ENCODE peak calls at places on chromosomes 3 and 15, in eight cellular contexts. One of them, this sample, is unnamed.

GRCh38 chr3:85726241-85726640 is 767.5 kb downstream of the CADM2 start:
- ATAC-seq in omental fat pad: no peak
- ATAC-seq in stimulated activated naive CD8-positive, alpha-beta T cell treated with anti-CD3 and anti-CD28 coated beads, Interleukin-15, Interleukin-2, amounts not matched to agents 100 U/mL and 50 U/mL, for 24 hours: no peak
- ATAC-seq in GM23338: no peak
- ATAC-seq in esophagus mucosa: no peak
- ATAC-seq in left lung: peak; percentile 25
- ATAC-seq in activated T-cell treated with anti-CD3 and anti-CD28 coated beads, Interleukin-2, amount 50 U/mL, for 72 hours: no peak
- ATAC-seq in memory B cell: no peak
- ATAC-seq in this sample: no peak

GRCh38 chr3:146881366-146881765 is 276.2 kb upstream of the PLSCR5 start:
- ATAC-seq in omental fat pad: no peak
- ATAC-seq in stimulated activated naive CD8-positive, alpha-beta T cell treated with anti-CD3 and anti-CD28 coated beads, Interleukin-15, Interleukin-2, amounts not matched to agents 100 U/mL and 50 U/mL, for 24 hours: no peak
- ATAC-seq in GM23338: no peak
- ATAC-seq in esophagus mucosa: no peak
- ATAC-seq in left lung: no peak
- ATAC-seq in activated T-cell treated with anti-CD3 and anti-CD28 coated beads, Interleukin-2, amount 50 U/mL, for 72 hours: no peak
- ATAC-seq in memory B cell: no peak
- ATAC-seq in this sample: no peak

GRCh38 chr3:10140996-10141546 is 507 bp upstream of the VHL start:
- ATAC-seq in omental fat pad: no peak
- ATAC-seq in stimulated activated naive CD8-positive, alpha-beta T cell treated with anti-CD3 and anti-CD28 coated beads, Interleukin-15, Interleukin-2, amounts not matched to agents 100 U/mL and 50 U/mL, for 24 hours: no peak
- ATAC-seq in GM23338: peak; percentile 12
- ATAC-seq in esophagus mucosa: no peak
- ATAC-seq in left lung: no peak
- ATAC-seq in activated T-cell treated with anti-CD3 and anti-CD28 coated beads, Interleukin-2, amount 50 U/mL, for 72 hours: no peak
- ATAC-seq in memory B cell: no peak
- ATAC-seq in this sample: peak; percentile 3

GRCh38 chr3:37183375-37183831 is 9.0 kb upstream of the LRRFIP2 start:
- ATAC-seq in omental fat pad: peak; percentile 86
- ATAC-seq in stimulated activated naive CD8-positive, alpha-beta T cell treated with anti-CD3 and anti-CD28 coated beads, Interleukin-15, Interleukin-2, amounts not matched to agents 100 U/mL and 50 U/mL, for 24 hours: no peak
- ATAC-seq in GM23338: no peak
- ATAC-seq in esophagus mucosa: peak; percentile 91
- ATAC-seq in left lung: peak; percentile 81
- ATAC-seq in activated T-cell treated with anti-CD3 and anti-CD28 coated beads, Interleukin-2, amount 50 U/mL, for 72 hours: no peak
- ATAC-seq in memory B cell: no peak
- ATAC-seq in this sample: no peak

GRCh38 chr3:63508305-63508704 is 144.2 kb upstream of the SNTN start:
- ATAC-seq in omental fat pad: no peak
- ATAC-seq in stimulated activated naive CD8-positive, alpha-beta T cell treated with anti-CD3 and anti-CD28 coated beads, Interleukin-15, Interleukin-2, amounts not matched to agents 100 U/mL and 50 U/mL, for 24 hours: no peak
- ATAC-seq in GM23338: no peak
- ATAC-seq in esophagus mucosa: peak; percentile 65
- ATAC-seq in left lung: no peak
- ATAC-seq in activated T-cell treated with anti-CD3 and anti-CD28 coated beads, Interleukin-2, amount 50 U/mL, for 72 hours: no peak
- ATAC-seq in memory B cell: no peak
- ATAC-seq in this sample: peak; percentile 56

GRCh38 chr15:83977992-83978391 is 257.6 kb upstream of the GOLGA6L4 start:
- ATAC-seq in omental fat pad: no peak
- ATAC-seq in stimulated activated naive CD8-positive, alpha-beta T cell treated with anti-CD3 and anti-CD28 coated beads, Interleukin-15, Interleukin-2, amounts not matched to agents 100 U/mL and 50 U/mL, for 24 hours: no peak
- ATAC-seq in GM23338: no peak
- ATAC-seq in esophagus mucosa: peak; percentile 85
- ATAC-seq in left lung: no peak
- ATAC-seq in activated T-cell treated with anti-CD3 and anti-CD28 coated beads, Interleukin-2, amount 50 U/mL, for 72 hours: no peak
- ATAC-seq in memory B cell: no peak
- ATAC-seq in this sample: no peak

GRCh38 chr3:15306979-15307359 is 25.4 kb downstream of the SH3BP5 start:
- ATAC-seq in omental fat pad: no peak
- ATAC-seq in stimulated activated naive CD8-positive, alpha-beta T cell treated with anti-CD3 and anti-CD28 coated beads, Interleukin-15, Interleukin-2, amounts not matched to agents 100 U/mL and 50 U/mL, for 24 hours: no peak
- ATAC-seq in GM23338: no peak
- ATAC-seq in esophagus mucosa: no peak
- ATAC-seq in left lung: no peak
- ATAC-seq in activated T-cell treated with anti-CD3 and anti-CD28 coated beads, Interleukin-2, amount 50 U/mL, for 72 hours: no peak
- ATAC-seq in memory B cell: no peak
- ATAC-seq in this sample: no peak

GRCh38 chr3:32855350-32855953 is 37.7 kb downstream of the TRIM71 start:
- ATAC-seq in omental fat pad: no peak
- ATAC-seq in stimulated activated naive CD8-positive, alpha-beta T cell treated with anti-CD3 and anti-CD28 coated beads, Interleukin-15, Interleukin-2, amounts not matched to agents 100 U/mL and 50 U/mL, for 24 hours: no peak
- ATAC-seq in GM23338: peak; percentile 4
- ATAC-seq in esophagus mucosa: no peak
- ATAC-seq in left lung: peak; percentile 18
- ATAC-seq in activated T-cell treated with anti-CD3 and anti-CD28 coated beads, Interleukin-2, amount 50 U/mL, for 72 hours: no peak
- ATAC-seq in memory B cell: no peak
- ATAC-seq in this sample: no peak

GRCh38 chr15:85717212-85717611 is 77.5 kb downstream of the KLHL25 start:
- ATAC-seq in omental fat pad: no peak
- ATAC-seq in stimulated activated naive CD8-positive, alpha-beta T cell treated with anti-CD3 and anti-CD28 coated beads, Interleukin-15, Interleukin-2, amounts not matched to agents 100 U/mL and 50 U/mL, for 24 hours: no peak
- ATAC-seq in GM23338: no peak
- ATAC-seq in esophagus mucosa: peak; percentile 64
- ATAC-seq in left lung: no peak
- ATAC-seq in activated T-cell treated with anti-CD3 and anti-CD28 coated beads, Interleukin-2, amount 50 U/mL, for 72 hours: peak; percentile 50
- ATAC-seq in memory B cell: no peak
- ATAC-seq in this sample: peak; percentile 49

GRCh38 chr3:190094201-190094718 is 26.4 kb downstream of the P3H2 start:
- ATAC-seq in omental fat pad: no peak
- ATAC-seq in stimulated activated naive CD8-positive, alpha-beta T cell treated with anti-CD3 and anti-CD28 coated beads, Interleukin-15, Interleukin-2, amounts not matched to agents 100 U/mL and 50 U/mL, for 24 hours: no peak
- ATAC-seq in GM23338: no peak
- ATAC-seq in esophagus mucosa: no peak
- ATAC-seq in left lung: peak; percentile 40
- ATAC-seq in activated T-cell treated with anti-CD3 and anti-CD28 coated beads, Interleukin-2, amount 50 U/mL, for 72 hours: no peak
- ATAC-seq in memory B cell: no peak
- ATAC-seq in this sample: no peak

GRCh38 chr15:67824900-67825879 is at the start of gene SKOR1:
- ATAC-seq in omental fat pad: no peak
- ATAC-seq in stimulated activated naive CD8-positive, alpha-beta T cell treated with anti-CD3 and anti-CD28 coated beads, Interleukin-15, Interleukin-2, amounts not matched to agents 100 U/mL and 50 U/mL, for 24 hours: no peak
- ATAC-seq in GM23338: peak; percentile 24
- ATAC-seq in esophagus mucosa: no peak
- ATAC-seq in left lung: peak; percentile 49
- ATAC-seq in activated T-cell treated with anti-CD3 and anti-CD28 coated beads, Interleukin-2, amount 50 U/mL, for 72 hours: no peak
- ATAC-seq in memory B cell: no peak
- ATAC-seq in this sample: no peak